ENCODE peak calls at places on chromosomes 2 and 18, in ten cellular contexts. One of them, this sample, is unnamed.

GRCh38 chr18:10526211-10526949 is 553 bp downstream of the NAPG start:
- DNase-seq in germinal center: peak; percentile 77
- DNase-seq in MM.1S: peak; percentile 60
- DNase-seq in neural crest cell: peak; percentile 37
- DNase-seq in naive thymus-derived CD4-positive, alpha-beta T cell: peak; percentile 50
- DNase-seq in pons: no peak
- DNase-seq in IMR-90: peak; percentile 39
- DNase-seq in stimulated activated CD8-positive, alpha-beta memory T cell treated with anti-CD3 and anti-CD28 coated beads, Interleukin-15, amount 100 ng/mL, for 48 hours: peak; percentile 38
- DNase-seq in skeletal muscle cell: no peak
- DNase-seq in activated gamma-delta T cell treated with Interleukin-2 at 50 U/mL for 16 hours: peak; percentile 49
- DNase-seq in this sample: peak; percentile 80

GRCh38 chr2:101697124-101697793 is at the start of gene MAP4K4:
- DNase-seq in germinal center: peak; percentile 76
- DNase-seq in MM.1S: peak; percentile 74
- DNase-seq in neural crest cell: peak; percentile 61
- DNase-seq in naive thymus-derived CD4-positive, alpha-beta T cell: peak; percentile 64
- DNase-seq in pons: peak; percentile 87
- DNase-seq in IMR-90: peak; percentile 77
- DNase-seq in stimulated activated CD8-positive, alpha-beta memory T cell treated with anti-CD3 and anti-CD28 coated beads, Interleukin-15, amount 100 ng/mL, for 48 hours: peak; percentile 46
- DNase-seq in skeletal muscle cell: peak; percentile 47
- DNase-seq in activated gamma-delta T cell treated with Interleukin-2 at 50 U/mL for 16 hours: peak; percentile 67
- DNase-seq in this sample: peak; percentile 64

GRCh38 chr2:95525294-95526035 is 40.9 kb upstream of the TRIM43B start:
- DNase-seq in germinal center: no peak
- DNase-seq in MM.1S: no peak
- DNase-seq in neural crest cell: no peak
- DNase-seq in naive thymus-derived CD4-positive, alpha-beta T cell: no peak
- DNase-seq in pons: peak; percentile 26
- DNase-seq in IMR-90: no peak
- DNase-seq in stimulated activated CD8-positive, alpha-beta memory T cell treated with anti-CD3 and anti-CD28 coated beads, Interleukin-15, amount 100 ng/mL, for 48 hours: no peak
- DNase-seq in skeletal muscle cell: no peak
- DNase-seq in activated gamma-delta T cell treated with Interleukin-2 at 50 U/mL for 16 hours: no peak
- DNase-seq in this sample: peak; percentile 26

GRCh38 chr2:130363479-130363878 is 7.6 kb downstream of the PTPN18 start:
- DNase-seq in germinal center: no peak
- DNase-seq in MM.1S: no peak
- DNase-seq in neural crest cell: no peak
- DNase-seq in naive thymus-derived CD4-positive, alpha-beta T cell: no peak
- DNase-seq in pons: no peak
- DNase-seq in IMR-90: no peak
- DNase-seq in stimulated activated CD8-positive, alpha-beta memory T cell treated with anti-CD3 and anti-CD28 coated beads, Interleukin-15, amount 100 ng/mL, for 48 hours: no peak
- DNase-seq in skeletal muscle cell: no peak
- DNase-seq in activated gamma-delta T cell treated with Interleukin-2 at 50 U/mL for 16 hours: no peak
- DNase-seq in this sample: no peak

GRCh38 chr2:190812506-190813294 is 67.9 kb upstream of the GLS start:
- DNase-seq in germinal center: no peak
- DNase-seq in MM.1S: no peak
- DNase-seq in neural crest cell: no peak
- DNase-seq in naive thymus-derived CD4-positive, alpha-beta T cell: no peak
- DNase-seq in pons: no peak
- DNase-seq in IMR-90: peak; percentile 49
- DNase-seq in stimulated activated CD8-positive, alpha-beta memory T cell treated with anti-CD3 and anti-CD28 coated beads, Interleukin-15, amount 100 ng/mL, for 48 hours: no peak
- DNase-seq in skeletal muscle cell: no peak
- DNase-seq in activated gamma-delta T cell treated with Interleukin-2 at 50 U/mL for 16 hours: no peak
- DNase-seq in this sample: no peak

GRCh38 chr2:110101911-110102774 is 13.5 kb downstream of the MALL start:
- DNase-seq in germinal center: no peak
- DNase-seq in MM.1S: no peak
- DNase-seq in neural crest cell: no peak
- DNase-seq in naive thymus-derived CD4-positive, alpha-beta T cell: no peak
- DNase-seq in pons: no peak
- DNase-seq in IMR-90: peak; percentile 17
- DNase-seq in stimulated activated CD8-positive, alpha-beta memory T cell treated with anti-CD3 and anti-CD28 coated beads, Interleukin-15, amount 100 ng/mL, for 48 hours: no peak
- DNase-seq in skeletal muscle cell: no peak
- DNase-seq in activated gamma-delta T cell treated with Interleukin-2 at 50 U/mL for 16 hours: no peak
- DNase-seq in this sample: no peak

GRCh38 chr18:48942554-48943261 is 8.1 kb downstream of the SMAD7 start:
- DNase-seq in germinal center: no peak
- DNase-seq in MM.1S: peak; percentile 44
- DNase-seq in neural crest cell: no peak
- DNase-seq in naive thymus-derived CD4-positive, alpha-beta T cell: no peak
- DNase-seq in pons: no peak
- DNase-seq in IMR-90: peak; percentile 92
- DNase-seq in stimulated activated CD8-positive, alpha-beta memory T cell treated with anti-CD3 and anti-CD28 coated beads, Interleukin-15, amount 100 ng/mL, for 48 hours: no peak
- DNase-seq in skeletal muscle cell: peak; percentile 80
- DNase-seq in activated gamma-delta T cell treated with Interleukin-2 at 50 U/mL for 16 hours: no peak
- DNase-seq in this sample: no peak

GRCh38 chr2:1755436-1756191 is 11.3 kb upstream of the PXDN start:
- DNase-seq in germinal center: no peak
- DNase-seq in MM.1S: no peak
- DNase-seq in neural crest cell: no peak
- DNase-seq in naive thymus-derived CD4-positive, alpha-beta T cell: no peak
- DNase-seq in pons: no peak
- DNase-seq in IMR-90: peak; percentile 97
- DNase-seq in stimulated activated CD8-positive, alpha-beta memory T cell treated with anti-CD3 and anti-CD28 coated beads, Interleukin-15, amount 100 ng/mL, for 48 hours: no peak
- DNase-seq in skeletal muscle cell: no peak
- DNase-seq in activated gamma-delta T cell treated with Interleukin-2 at 50 U/mL for 16 hours: no peak
- DNase-seq in this sample: no peak

GRCh38 chr2:200121931-200122330 is 166.5 kb downstream of the MAIP1 start:
- DNase-seq in germinal center: no peak
- DNase-seq in MM.1S: no peak
- DNase-seq in neural crest cell: no peak
- DNase-seq in naive thymus-derived CD4-positive, alpha-beta T cell: no peak
- DNase-seq in pons: no peak
- DNase-seq in IMR-90: peak; percentile 69
- DNase-seq in stimulated activated CD8-positive, alpha-beta memory T cell treated with anti-CD3 and anti-CD28 coated beads, Interleukin-15, amount 100 ng/mL, for 48 hours: no peak
- DNase-seq in skeletal muscle cell: peak; percentile 39
- DNase-seq in activated gamma-delta T cell treated with Interleukin-2 at 50 U/mL for 16 hours: no peak
- DNase-seq in this sample: no peak

GRCh38 chr18:3104190-3105054 is 91.5 kb upstream of the LPIN2 start:
- DNase-seq in germinal center: no peak
- DNase-seq in MM.1S: no peak
- DNase-seq in neural crest cell: no peak
- DNase-seq in naive thymus-derived CD4-positive, alpha-beta T cell: no peak
- DNase-seq in pons: no peak
- DNase-seq in IMR-90: peak; percentile 61
- DNase-seq in stimulated activated CD8-positive, alpha-beta memory T cell treated with anti-CD3 and anti-CD28 coated beads, Interleukin-15, amount 100 ng/mL, for 48 hours: no peak
- DNase-seq in skeletal muscle cell: peak; percentile 4
- DNase-seq in activated gamma-delta T cell treated with Interleukin-2 at 50 U/mL for 16 hours: no peak
- DNase-seq in this sample: no peak

GRCh38 chr2:25375371-25375988 is 33.8 kb upstream of the DNMT3A start:
- DNase-seq in germinal center: no peak
- DNase-seq in MM.1S: no peak
- DNase-seq in neural crest cell: no peak
- DNase-seq in naive thymus-derived CD4-positive, alpha-beta T cell: no peak
- DNase-seq in pons: no peak
- DNase-seq in IMR-90: no peak
- DNase-seq in stimulated activated CD8-positive, alpha-beta memory T cell treated with anti-CD3 and anti-CD28 coated beads, Interleukin-15, amount 100 ng/mL, for 48 hours: no peak
- DNase-seq in skeletal muscle cell: no peak
- DNase-seq in activated gamma-delta T cell treated with Interleukin-2 at 50 U/mL for 16 hours: no peak
- DNase-seq in this sample: no peak